ENCODE peak calls at places on chromosomes 12 and 14, in five cellular contexts. Q is neuronal stem cell, J is H1, W is IMR-90, Z is mesenchymal stem cell. G is an unnamed sample.

GRCh38 chr12:45257185-45257585 is 41.3 kb downstream of the ANO6 start:
- DNase-seq in J (no peak), W (no peak), Z (no peak), Q (no peak), G (no peak)

GRCh38 chr14:21965042-21965441 is 291.4 kb upstream of the OR4E1 start:
- DNase-seq in Q (no peak), W (no peak), Z (no peak), J (no peak), G (no peak)

GRCh38 chr12:4307593-4308333 is 13.2 kb upstream of the TIGAR start:
- DNase-seq in W (peak; percentile 79), J (peak; percentile 87), Z (peak; percentile 82), Q (peak; percentile 67), G (peak; percentile 80)

GRCh38 chr14:79018846-79019245 is 848.7 kb downstream of the NRXN3 start:
- DNase-seq in Z (peak; percentile 39), W (peak; percentile 82), J (no peak), Q (no peak), G (no peak)

GRCh38 chr14:100155881-100156645 is 3.4 kb downstream of the DEGS2 start:
- DNase-seq in W (no peak), J (no peak), Q (no peak), Z (no peak), G (no peak)

GRCh38 chr12:46071769-46072624 is 81.6 kb upstream of the SCAF11 start:
- DNase-seq in Q (peak; percentile 50), W (peak; percentile 71), J (peak; percentile 46), Z (peak; percentile 79), G (peak; percentile 75)

GRCh38 chr14:104968541-104969401 is 9.4 kb downstream of the AHNAK2 start:
- DNase-seq in Z (peak; percentile 65), J (no peak), Q (no peak), W (no peak), G (peak; percentile 75)

GRCh38 chr12:5248230-5248629 is 183.7 kb upstream of the NTF3 start:
- DNase-seq in W (no peak), Q (no peak), J (no peak), Z (no peak), G (no peak)

GRCh38 chr14:61346221-61346620 is 24.8 kb downstream of the PRKCH start:
- DNase-seq in W (no peak), Z (no peak), Q (no peak), J (no peak), G (no peak)

GRCh38 chr14:62304172-62304571 is 542.0 kb downstream of the SNAPC1 start:
- DNase-seq in W (no peak), J (no peak), Q (no peak), Z (no peak), G (no peak)

GRCh38 chr12:131131808-131132117 is 178.1 kb downstream of the ADGRD1 start:
- DNase-seq in J (no peak), Q (no peak), Z (no peak), W (no peak), G (no peak)

GRCh38 chr12:129559756-129560155 is 344.1 kb downstream of the TMEM132D start:
- DNase-seq in Z (no peak), W (no peak), Q (no peak), J (no peak), G (no peak)

GRCh38 chr14:79552778-79553177 is 658.5 kb downstream of the DIO2 start:
- DNase-seq in W (no peak), Z (no peak), Q (no peak), J (no peak), G (no peak)

GRCh38 chr14:77882631-77883030 is 82.7 kb downstream of the ADCK1 start:
- DNase-seq in W (no peak), Q (no peak), J (no peak), Z (peak; percentile 92), G (no peak)

GRCh38 chr12:116384629-116385485 is 107.4 kb upstream of the MED13L start:
- DNase-seq in Q (no peak), W (peak; percentile 76), J (no peak), Z (no peak), G (peak; percentile 66)

GRCh38 chr12:64571346-64571745 is 38.9 kb upstream of the RASSF3 start:
- DNase-seq in J (no peak), W (no peak), Z (no peak), Q (no peak), G (no peak)

GRCh38 chr12:94970560-94970959 is 32.9 kb downstream of the NDUFA12 start:
- DNase-seq in W (no peak), Z (no peak), Q (no peak), J (no peak), G (peak; percentile 57)

GRCh38 chr12:101931498-101932326 is 54.3 kb downstream of the DRAM1 start:
- DNase-seq in Q (no peak), J (no peak), Z (no peak), W (no peak), G (no peak)

GRCh38 chr14:102043251-102044025 is 43.4 kb downstream of the HSP90AA1 start:
- DNase-seq in J (no peak), Q (no peak), W (no peak), Z (no peak), G (no peak)

DNA sequence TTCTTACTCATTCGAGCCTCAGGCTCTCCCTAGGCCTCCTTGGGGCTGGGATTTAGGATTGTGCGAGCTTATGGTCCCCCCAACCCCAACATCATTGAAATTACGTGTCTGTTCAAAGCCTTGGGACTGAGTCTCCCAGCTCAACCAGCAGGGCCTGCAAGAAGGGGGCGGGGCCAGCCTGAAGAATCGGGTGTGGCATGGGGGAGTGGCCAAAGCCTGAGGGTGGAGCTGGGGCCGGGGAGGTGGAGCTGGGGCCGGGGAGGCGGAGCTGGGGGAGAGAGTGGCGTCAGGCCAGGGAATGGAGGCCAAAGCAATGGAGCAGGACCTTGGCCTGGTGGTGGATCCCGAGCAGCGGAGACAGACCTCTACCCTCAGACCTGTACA is 24.3 kb upstream of the HSPB8 start:
- DNase-seq in Q (peak; percentile 56), Z (peak; percentile 33), W (no peak), J (peak; percentile 77), G (peak; percentile 76)
- H4K91ac ChIP-seq in Q (no peak overlapping the region), Z (no peak overlapping the region), W (no peak overlapping the region), J (peak overlapping the region; percentile 91), G (peak overlapping the region; percentile 96)

GRCh38 chr12:123364532-123365140 is at the start of gene SBNO1:
- DNase-seq in Q (peak; percentile 93), Z (peak; percentile 91), J (peak; percentile 60), W (peak; percentile 85), G (peak; percentile 90)
- H3K36me3 ChIP-seq in Q (no peaks in the 10 kb centered on the region), Z (peaks cover 5% of the 10 kb centered on the region), J (no peaks in the 10 kb centered on the region), W (no peaks in the 10 kb centered on the region), G (peaks cover 6% of the 10 kb centered on the region)

GRCh38 chr12:104721065-104721458 is 237.0 kb downstream of the SLC41A2 start:
- DNase-seq in Z (no peak), Q (no peak), W (no peak), J (no peak), G (no peak)
- H4K91ac ChIP-seq in Z (no peak overlapping the region), Q (no peak overlapping the region), W (no peak overlapping the region), J (no peak overlapping the region), G (no peak overlapping the region)

DNA sequence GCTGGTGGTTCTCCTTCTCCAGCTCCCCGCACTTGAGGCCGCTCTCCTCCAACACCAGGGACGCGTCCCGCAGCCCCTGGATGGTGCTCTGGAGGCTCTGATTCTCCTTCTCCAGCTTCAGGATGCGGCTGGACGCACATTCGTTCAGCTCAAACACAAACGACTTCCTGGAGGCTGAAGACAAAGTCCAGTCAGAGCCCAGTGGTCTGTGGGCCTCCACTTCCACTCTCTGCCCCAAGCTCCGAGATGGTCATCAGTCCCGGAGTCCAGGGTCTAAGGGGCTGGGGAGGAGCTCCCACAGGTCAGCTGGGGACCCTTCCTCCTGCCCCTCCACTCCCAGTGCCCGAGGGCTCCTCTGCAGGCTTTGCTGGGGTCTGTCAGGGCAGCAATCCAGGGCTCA is 76.6 kb upstream of the GPR68 start:
- DNase-seq in W (no peak), J (no peak), Z (no peak), Q (no peak), G (no peak)
- H3K36me3 ChIP-seq in W (no peaks in the 10 kb centered on the region), J (peaks cover 26% of the 10 kb centered on the region), Z (no peaks in the 10 kb centered on the region), Q (peaks cover 67% of the 10 kb centered on the region), G (no peaks in the 10 kb centered on the region)

GRCh38 chr14:96997996-96998395 is 200.8 kb downstream of the VRK1 start:
- DNase-seq in J (no peak), Z (no peak), W (no peak), Q (no peak), G (no peak)

GRCh38 chr14:96997269-96997668 is 200.1 kb downstream of the VRK1 start:
- DNase-seq in Z (no peak), J (no peak), W (no peak), Q (no peak), G (no peak)

GRCh38 chr14:96994999-96995398 is 197.8 kb downstream of the VRK1 start:
- DNase-seq in J (no peak), Z (no peak), Q (no peak), W (no peak), G (no peak)

GRCh38 chr14:97002454-97002853 is 205.3 kb downstream of the VRK1 start:
- DNase-seq in Q (no peak), W (no peak), J (no peak), Z (no peak), G (no peak)

GRCh38 chr14:96999654-97000155 is 202.5 kb downstream of the VRK1 start:
- DNase-seq in Q (no peak), J (no peak), W (no peak), Z (no peak), G (no peak)
- H4K91ac ChIP-seq in Q (no peak overlapping the region), J (no peak overlapping the region), W (no peak overlapping the region), Z (no peak overlapping the region), G (no peak overlapping the region)

GRCh38 chr12:53185582-53186153 is 4.9 kb upstream of the CSAD start:
- DNase-seq in Q (no peak), W (no peak), Z (no peak), J (no peak), G (no peak)

GRCh38 chr12:53187145-53187899 is 6.6 kb upstream of the CSAD start:
- DNase-seq in J (no peak), W (no peak), Q (no peak), Z (no peak), G (peak; percentile 98)

GRCh38 chr12:53186745-53187144 is 6.0 kb upstream of the CSAD start:
- DNase-seq in Q (no peak), Z (no peak), W (no peak), J (no peak), G (peak; percentile 85)

GRCh38 chr12:53182836-53183235 is 2.1 kb upstream of the CSAD start:
- DNase-seq in J (no peak), W (no peak), Z (no peak), Q (no peak), G (no peak)

GRCh38 chr12:53184828-53185227 is 4.1 kb upstream of the CSAD start:
- DNase-seq in Z (no peak), Q (no peak), W (no peak), J (no peak), G (no peak)
- H3K36me3 ChIP-seq in Z (peaks cover 74% of the 10 kb centered on the region), Q (peaks cover 45% of the 10 kb centered on the region), W (peaks cover 48% of the 10 kb centered on the region), J (peaks cover 38% of the 10 kb centered on the region), G (peaks cover 47% of the 10 kb centered on the region)

G was measured in trophoblast cell.